ENCODE peak calls at places on chromosomes 5 and 9, in five cellular contexts. S is AG04449, R is Peyer's patch, N is lung, C is fibroblast of pulmonary artery. G is an unnamed sample.
A peak's percentile ranks its signal among the peaks of the same experiment; 100 is the strongest.

GRCh38 chr9:91954841-91955471 is 4.9 kb upstream of the ROR2 start:
- DNase-seq in R (no peak), C (peak; percentile 76), S (peak; percentile 83), N (no peak), G (peak; percentile 72)

GRCh38 chr9:132031467-132031866 is 48.2 kb downstream of the MED27 start:
- DNase-seq in C (no peak), R (no peak), N (no peak), S (no peak), G (no peak)

GRCh38 chr5:1524799-1525623 is 1.3 kb upstream of the LPCAT1 start:
- DNase-seq in S (no peak), C (no peak), R (peak; percentile 53), N (peak; percentile 28), G (no peak)

GRCh38 chr5:97499605-97500004 is 316.6 kb upstream of the RIOK2 start:
- DNase-seq in S (no peak), N (no peak), C (peak; percentile 12), R (no peak), G (no peak)

GRCh38 chr5:92237896-92238295 is 854.8 kb upstream of the ARRDC3 start:
- DNase-seq in S (no peak), N (no peak), R (no peak), C (no peak), G (no peak)

GRCh38 chr9:84917366-84918063 is 248.0 kb downstream of the NTRK2 start:
- DNase-seq in N (no peak), R (no peak), S (no peak), C (no peak), G (no peak)

GRCh38 chr9:135819905-135820304 is 87.4 kb downstream of the CAMSAP1 start:
- DNase-seq in C (no peak), R (no peak), N (no peak), S (no peak), G (no peak)

GRCh38 chr5:89147026-89147425 is 264.0 kb upstream of the MEF2C start:
- DNase-seq in S (no peak), R (no peak), C (no peak), N (no peak), G (no peak)

GRCh38 chr5:126994485-126994884 is 35.9 kb downstream of the MARCHF3 start:
- DNase-seq in S (no peak), R (no peak), C (no peak), N (no peak), G (no peak)

GRCh38 chr5:79488775-79489174 is 25.2 kb downstream of the HOMER1 start:
- DNase-seq in C (peak; percentile 51), R (no peak), S (no peak), N (no peak), G (no peak)

GRCh38 chr9:113542741-113543140 is 79.2 kb downstream of the RGS3 start:
- DNase-seq in N (no peak), R (no peak), S (no peak), C (no peak), G (no peak)

GRCh38 chr5:108700928-108701327 is 46.8 kb upstream of the FER start:
- DNase-seq in R (no peak), C (no peak), N (no peak), S (no peak), G (no peak)

GRCh38 chr5:90355635-90356034 is 53.9 kb downstream of the CETN3 start:
- DNase-seq in C (no peak), N (no peak), S (no peak), R (no peak), G (no peak)

GRCh38 chr5:133682496-133682895 is 70.2 kb upstream of the FSTL4 start:
- DNase-seq in S (no peak), C (no peak), N (no peak), R (no peak), G (no peak)

GRCh38 chr9:136576269-136576626 is 30.4 kb upstream of the NOTCH1 start:
- DNase-seq in C (no peak), R (no peak), S (no peak), N (peak; percentile 52), G (no peak)

GRCh38 chr9:76292246-76292645 is 102.0 kb downstream of the RFK start:
- DNase-seq in N (no peak), S (no peak), C (peak; percentile 28), R (no peak), G (no peak)

GRCh38 chr5:124280044-124280443 is 466.4 kb downstream of the ZNF608 start:
- DNase-seq in S (no peak), R (no peak), N (no peak), C (no peak), G (no peak)

GRCh38 chr5:94618029-94618492 is 343 bp downstream of the KIAA0825 start:
- DNase-seq in N (peak; percentile 75), R (peak; percentile 88), C (peak; percentile 70), S (peak; percentile 5), G (peak; percentile 38)

GRCh38 chr5:177472460-177473441 is 683 bp downstream of the DBN1 start:
- DNase-seq in R (no peak), N (no peak), S (no peak), C (no peak), G (peak; percentile 74)

GRCh38 chr9:127347831-127348699 is 48.9 kb upstream of the SLC2A8 start:
- DNase-seq in S (peak; percentile 4), N (no peak), C (peak; percentile 84), R (no peak), G (no peak)

GRCh38 chr5:39675676-39676075 is 250.9 kb upstream of the DAB2 start:
- DNase-seq in N (no peak), R (no peak), S (no peak), C (peak; percentile 11), G (no peak)

GRCh38 chr9:127923771-127924170 is 6.8 kb downstream of the PIP5KL1 start:
- DNase-seq in C (peak; percentile 73), R (no peak), N (no peak), S (peak; percentile 95), G (no peak)

GRCh38 chr9:136653323-136654064 is 9.2 kb upstream of the EGFL7 start:
- DNase-seq in C (no peak), R (no peak), N (no peak), S (no peak), G (no peak)

GRCh38 chr5:136802382-136802781 is 437.0 kb upstream of the TRPC7 start:
- DNase-seq in S (no peak), N (no peak), R (no peak), C (peak; percentile 56), G (no peak)
- TF ChIP-seq CTCF in S (peak; percentile 20), N (no peak), R (no peak), C (peak; percentile 26), G (peak; percentile 17)

GRCh38 chr5:29002481-29002880 is 1964.1 kb upstream of the CDH9 start:
- DNase-seq in C (no peak), R (no peak), S (no peak), N (no peak), G (no peak)

GRCh38 chr5:29005386-29005785 is 1967.0 kb upstream of the CDH9 start:
- DNase-seq in N (no peak), S (no peak), C (no peak), R (no peak), G (peak; percentile 4)

GRCh38 chr5:29001666-29002065 is 1963.3 kb upstream of the CDH9 start:
- DNase-seq in R (no peak), S (no peak), N (no peak), C (no peak), G (peak; percentile 2)
- TF ChIP-seq CTCF in R (no peak), S (no peak), N (no peak), C (no peak), G (peak; percentile 22)

GRCh38 chr5:64462391-64462790 is 43.4 kb upstream of the RGS7BP start:
- DNase-seq in C (no peak), N (no peak), S (no peak), R (no peak), G (no peak)
- TF ChIP-seq CTCF in C (no peak), N (no peak), S (no peak), R (no peak), G (no peak)

DNA sequence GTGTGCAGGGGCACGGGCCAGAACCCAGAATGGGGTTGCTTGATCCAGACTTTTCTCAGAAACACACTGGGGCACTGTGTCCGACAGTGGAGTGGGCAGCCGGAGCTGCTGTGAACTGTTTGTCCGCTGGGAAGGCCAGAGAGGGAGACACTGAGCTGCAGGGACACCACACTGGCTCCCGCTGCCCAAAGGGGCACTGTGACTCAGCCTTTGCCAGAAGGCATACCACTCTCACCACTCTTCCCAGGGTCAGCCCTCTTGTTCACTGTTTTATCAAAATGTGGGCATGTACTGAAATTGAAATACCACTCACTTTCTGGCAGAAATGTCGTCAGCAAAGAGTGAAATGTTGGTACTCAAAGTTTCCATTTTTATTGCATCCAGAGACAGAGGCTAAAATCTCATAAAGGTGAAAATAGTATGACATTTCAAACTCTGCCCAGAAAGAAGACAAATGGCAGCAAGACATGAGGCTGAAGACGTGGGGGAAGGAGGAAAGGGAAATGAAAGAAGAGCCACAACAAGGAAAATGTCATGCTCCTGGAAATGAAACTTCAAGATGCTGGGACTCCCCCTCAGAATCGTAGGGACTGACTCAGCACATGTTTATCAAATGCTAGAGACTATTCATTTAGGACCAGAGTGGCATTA is 4.5 kb upstream of the IL7R start:
- DNase-seq in R (no peak), S (no peak), N (no peak), C (no peak), G (no peak)
- TF ChIP-seq CTCF in R (no peak), S (no peak), N (no peak), C (no peak), G (no peak)

GRCh38 chr5:10863763-10864383 is 102.8 kb upstream of the DAP start:
- DNase-seq in R (no peak), N (peak; percentile 56), S (no peak), C (peak; percentile 48), G (peak; percentile 63)

GRCh38 chr5:10867408-10868303 is 106.6 kb upstream of the DAP start:
- DNase-seq in R (no peak), C (no peak), S (no peak), N (peak; percentile 57), G (no peak)

GRCh38 chr5:10866913-10867312 is 105.9 kb upstream of the DAP start:
- DNase-seq in R (no peak), S (no peak), C (no peak), N (no peak), G (no peak)
- TF ChIP-seq CTCF in R (no peak), S (peak; percentile 5), C (peak; percentile 5), N (no peak), G (peak; percentile 20)

GRCh38 chr5:152532714-152533113 is 127.6 kb upstream of the NMUR2 start:
- DNase-seq in N (no peak), C (peak; percentile 74), S (peak; percentile 24), R (no peak), G (peak; percentile 13)
- TF ChIP-seq CTCF in N (peak; percentile 35), C (peak; percentile 48), S (peak; percentile 13), R (peak; percentile 68), G (peak; percentile 62)